ENCODE peak calls at places on chromosomes 3 and 15, in four cellular contexts. One of them, this sample, is unnamed. For H3K36me3 and H3K27me3, the result is how much of the 10 kb centered on the place peaks cover.

GRCh38 chr3:187064210-187065115 is 74.8 kb downstream of the RPL39L start:
- DNase-seq in fibroblast of lung: peak
- DNase-seq in CD8-positive, alpha-beta memory T cell: no peak
- DNase-seq in iPS DF 6.9: no peak
- DNase-seq in this sample: no peak

GRCh38 chr3:178658694-178659315 is 122.6 kb downstream of the KCNMB2 start:
- DNase-seq in CD8-positive, alpha-beta memory T cell: no peak
- DNase-seq in iPS DF 6.9: no peak
- DNase-seq in fibroblast of lung: no peak
- DNase-seq in this sample: no peak

GRCh38 chr15:74830868-74831267 is 4.4 kb downstream of the CPLX3 start:
- DNase-seq in CD8-positive, alpha-beta memory T cell: no peak
- DNase-seq in iPS DF 6.9: no peak
- DNase-seq in fibroblast of lung: no peak
- DNase-seq in this sample: no peak

GRCh38 chr15:61099030-61099800 is 129.9 kb downstream of the RORA start:
- DNase-seq in fibroblast of lung: no peak
- DNase-seq in iPS DF 6.9: no peak
- DNase-seq in CD8-positive, alpha-beta memory T cell: no peak
- DNase-seq in this sample: no peak

GRCh38 chr3:16817201-16817600 is 67.6 kb upstream of the PLCL2 start:
- DNase-seq in iPS DF 6.9: no peak
- DNase-seq in CD8-positive, alpha-beta memory T cell: no peak
- DNase-seq in fibroblast of lung: peak
- DNase-seq in this sample: no peak

GRCh38 chr15:30985081-30985531 is 6.3 kb downstream of the MTMR10 start:
- DNase-seq in CD8-positive, alpha-beta memory T cell: no peak
- DNase-seq in fibroblast of lung: peak
- DNase-seq in iPS DF 6.9: no peak
- DNase-seq in this sample: no peak

GRCh38 chr3:108156312-108156853 is 65.6 kb upstream of the CD47 start:
- DNase-seq in fibroblast of lung: no peak
- DNase-seq in iPS DF 6.9: no peak
- DNase-seq in CD8-positive, alpha-beta memory T cell: no peak
- DNase-seq in this sample: no peak

GRCh38 chr3:156619376-156619775 is 55.0 kb upstream of the TIPARP start:
- DNase-seq in iPS DF 6.9: no peak
- DNase-seq in CD8-positive, alpha-beta memory T cell: no peak
- DNase-seq in fibroblast of lung: no peak
- DNase-seq in this sample: no peak

GRCh38 chr3:124200336-124200901 is 208.5 kb upstream of the ROPN1 start:
- DNase-seq in iPS DF 6.9: no peak
- DNase-seq in CD8-positive, alpha-beta memory T cell: no peak
- DNase-seq in fibroblast of lung: peak
- DNase-seq in this sample: no peak

GRCh38 chr15:44501768-44502366 is 35.1 kb upstream of the EIF3J start:
- DNase-seq in iPS DF 6.9: peak
- DNase-seq in fibroblast of lung: peak
- DNase-seq in CD8-positive, alpha-beta memory T cell: no peak
- DNase-seq in this sample: peak

GRCh38 chr3:50611464-50612233 is at the start of gene CISH:
- DNase-seq in iPS DF 6.9: no peak
- DNase-seq in CD8-positive, alpha-beta memory T cell: peak
- DNase-seq in fibroblast of lung: peak
- DNase-seq in this sample: peak

GRCh38 chr3:52841981-52842340 is 7.1 kb upstream of the MUSTN1 start:
- DNase-seq in CD8-positive, alpha-beta memory T cell: no peak
- DNase-seq in iPS DF 6.9: no peak
- DNase-seq in fibroblast of lung: no peak
- DNase-seq in this sample: no peak

GRCh38 chr3:52839268-52839575 is 4.4 kb upstream of the MUSTN1 start:
- DNase-seq in CD8-positive, alpha-beta memory T cell: no peak
- DNase-seq in fibroblast of lung: no peak
- DNase-seq in iPS DF 6.9: no peak
- DNase-seq in this sample: no peak

GRCh38 chr3:52838561-52839267 is 3.9 kb upstream of the MUSTN1 start:
- DNase-seq in iPS DF 6.9: no peak
- DNase-seq in CD8-positive, alpha-beta memory T cell: no peak
- DNase-seq in fibroblast of lung: no peak
- DNase-seq in this sample: no peak

GRCh38 chr3:52841211-52841980 is 6.6 kb upstream of the MUSTN1 start:
- DNase-seq in iPS DF 6.9: no peak
- DNase-seq in CD8-positive, alpha-beta memory T cell: no peak
- DNase-seq in fibroblast of lung: no peak
- DNase-seq in this sample: no peak

GRCh38 chr3:52839892-52840545 is 5.2 kb upstream of the MUSTN1 start:
- DNase-seq in iPS DF 6.9: no peak
- DNase-seq in CD8-positive, alpha-beta memory T cell: no peak
- DNase-seq in fibroblast of lung: no peak
- DNase-seq in this sample: no peak
- H3K36me3 ChIP-seq in iPS DF 6.9: under half
- H3K36me3 ChIP-seq in CD8-positive, alpha-beta memory T cell: under half
- H3K36me3 ChIP-seq in fibroblast of lung: under half
- H3K36me3 ChIP-seq in this sample: half or more

DNA sequence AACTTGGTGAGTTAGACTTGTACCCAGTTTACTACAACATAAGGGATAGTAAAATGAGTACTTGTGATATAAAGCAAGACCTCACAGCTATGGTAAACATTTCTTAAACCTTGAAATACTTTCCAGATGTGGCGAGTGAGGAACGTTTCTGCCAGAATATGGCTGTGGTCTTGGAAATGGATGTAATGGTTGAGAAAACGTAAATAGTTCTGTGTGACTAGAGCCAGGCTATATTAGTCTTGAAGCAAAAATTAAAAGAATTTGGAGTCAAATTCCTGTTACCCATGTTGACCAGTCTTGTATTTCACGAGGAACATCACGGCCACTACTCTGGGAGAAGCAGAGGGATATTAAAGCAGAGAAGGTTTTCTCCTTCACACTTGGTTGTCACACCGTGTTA is 15.3 kb downstream of the OR4F15 start:
- DNase-seq in fibroblast of lung: peak
- DNase-seq in iPS DF 6.9: no peak
- DNase-seq in CD8-positive, alpha-beta memory T cell: no peak
- DNase-seq in this sample: no peak
- H3K27me3 ChIP-seq in fibroblast of lung: under half
- H3K27me3 ChIP-seq in iPS DF 6.9: under half
- H3K27me3 ChIP-seq in CD8-positive, alpha-beta memory T cell: under half
- H3K27me3 ChIP-seq in this sample: under half

DNA sequence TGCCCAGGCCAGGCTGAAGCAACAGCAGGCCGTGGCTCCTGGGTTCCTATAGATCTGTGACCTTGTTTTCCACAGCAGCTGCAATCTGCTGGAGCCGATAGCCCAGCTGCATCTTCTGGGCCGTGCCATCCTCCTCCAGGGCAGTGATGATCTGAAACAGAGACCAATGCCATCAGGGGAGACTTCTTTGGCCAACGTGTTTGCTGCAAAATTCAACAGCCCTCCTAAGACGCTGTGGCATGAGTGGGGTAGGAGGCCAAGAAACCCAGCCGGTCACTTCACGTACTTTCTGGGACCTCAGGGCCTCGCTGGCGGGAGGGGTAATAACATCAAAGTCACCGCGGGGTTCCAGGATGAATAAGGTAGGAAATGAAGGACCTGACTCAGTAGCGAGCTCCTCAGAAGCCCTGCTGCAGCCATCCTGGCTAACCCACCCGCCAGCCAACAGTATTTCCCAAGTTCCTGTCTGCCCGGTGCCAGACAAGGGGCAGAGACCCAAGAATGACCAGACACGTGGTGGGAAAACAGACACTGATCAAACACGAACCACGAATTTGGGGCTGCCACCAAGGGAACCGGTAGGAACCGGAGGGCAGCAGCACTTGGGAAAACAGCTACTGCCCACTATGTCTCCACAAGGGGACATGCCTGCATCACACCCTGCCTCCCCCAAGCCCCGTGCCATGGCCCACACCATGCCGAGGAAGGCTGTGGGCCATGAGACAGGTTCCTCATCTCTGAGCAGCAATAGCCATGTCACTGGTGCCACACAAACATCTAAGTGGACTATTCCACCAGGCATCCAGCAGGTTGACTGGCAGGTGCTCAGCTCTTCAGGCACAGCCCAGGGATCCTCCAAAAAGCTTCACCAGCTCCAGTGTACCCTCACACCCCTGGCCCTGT is 25.2 kb downstream of the PLXNB1 start:
- DNase-seq in CD8-positive, alpha-beta memory T cell: no peak
- DNase-seq in fibroblast of lung: no peak
- DNase-seq in iPS DF 6.9: no peak
- DNase-seq in this sample: no peak
- H3K36me3 ChIP-seq in CD8-positive, alpha-beta memory T cell: under half
- H3K36me3 ChIP-seq in fibroblast of lung: under half
- H3K36me3 ChIP-seq in iPS DF 6.9: under half
- H3K36me3 ChIP-seq in this sample: under half

DNA sequence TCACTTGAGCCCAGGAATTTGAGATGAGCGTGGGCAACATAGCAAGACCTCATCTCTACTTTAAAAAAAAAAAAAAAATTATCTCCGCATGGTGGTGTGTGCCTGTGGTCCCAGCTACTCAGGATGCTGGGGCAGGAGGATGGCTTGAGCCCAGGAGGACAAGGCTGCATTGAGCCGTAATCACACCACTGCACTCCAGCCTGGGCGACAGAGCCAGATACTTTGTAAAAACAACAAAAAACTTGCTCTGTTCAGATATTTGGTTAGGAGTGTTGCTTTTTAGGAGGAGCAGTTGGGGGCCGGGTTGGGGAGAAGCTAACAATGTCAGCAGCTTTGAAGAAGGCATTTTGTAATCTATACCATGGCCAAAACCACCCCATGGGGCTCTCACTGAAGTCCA is 4.1 kb downstream of the GCNT3 start:
- DNase-seq in fibroblast of lung: no peak
- DNase-seq in CD8-positive, alpha-beta memory T cell: no peak
- DNase-seq in iPS DF 6.9: no peak
- DNase-seq in this sample: no peak
- H3K27me3 ChIP-seq in fibroblast of lung: under half
- H3K27me3 ChIP-seq in CD8-positive, alpha-beta memory T cell: under half
- H3K27me3 ChIP-seq in iPS DF 6.9: under half
- H3K27me3 ChIP-seq in this sample: under half

GRCh38 chr3:37321863-37322262 is 147.5 kb upstream of the LRRFIP2 start:
- DNase-seq in CD8-positive, alpha-beta memory T cell: no peak
- DNase-seq in fibroblast of lung: no peak
- DNase-seq in iPS DF 6.9: no peak
- DNase-seq in this sample: no peak

GRCh38 chr3:37329465-37329864 is 155.1 kb upstream of the LRRFIP2 start:
- DNase-seq in iPS DF 6.9: no peak
- DNase-seq in CD8-positive, alpha-beta memory T cell: no peak
- DNase-seq in fibroblast of lung: no peak
- DNase-seq in this sample: no peak

GRCh38 chr3:37330466-37330865 is 156.1 kb upstream of the LRRFIP2 start:
- DNase-seq in fibroblast of lung: no peak
- DNase-seq in iPS DF 6.9: no peak
- DNase-seq in CD8-positive, alpha-beta memory T cell: no peak
- DNase-seq in this sample: no peak

GRCh38 chr3:37324752-37325407 is 150.5 kb upstream of the LRRFIP2 start:
- DNase-seq in fibroblast of lung: peak
- DNase-seq in CD8-positive, alpha-beta memory T cell: no peak
- DNase-seq in iPS DF 6.9: no peak
- DNase-seq in this sample: no peak

GRCh38 chr3:37326144-37326543 is 151.8 kb upstream of the LRRFIP2 start:
- DNase-seq in fibroblast of lung: no peak
- DNase-seq in iPS DF 6.9: no peak
- DNase-seq in CD8-positive, alpha-beta memory T cell: no peak
- DNase-seq in this sample: no peak
- H3K36me3 ChIP-seq in fibroblast of lung: under half
- H3K36me3 ChIP-seq in iPS DF 6.9: under half
- H3K36me3 ChIP-seq in CD8-positive, alpha-beta memory T cell: half or more
- H3K36me3 ChIP-seq in this sample: half or more

This sample was measured in CD4-positive, CD25-positive, alpha-beta regulatory T cell.